ENCODE peak calls at places on chromosome 20, in four cellular contexts. Z is heart left ventricle, S is choroid plexus epithelial cell, Q is renal cortical epithelial cell. J is an unnamed sample.

GRCh38 chr20:47992021-47992467 is 206.8 kb upstream of the SULF2 start:
- DNase-seq in Z (no peak), S (no peak), Q (no peak), J (no peak)

GRCh38 chr20:16803965-16804792 is 56.0 kb downstream of the OTOR start:
- DNase-seq in Z (peak; percentile 12), S (peak; percentile 71), Q (peak; percentile 18), J (peak; percentile 29)

GRCh38 chr20:2624190-2624589 is 28.2 kb upstream of the NOP56 start:
- DNase-seq in Z (no peak), S (no peak), Q (no peak), J (no peak)

GRCh38 chr20:44730441-44730840 is 15.2 kb upstream of the KCNK15 start:
- DNase-seq in Z (no peak), S (peak; percentile 81), Q (peak; percentile 99), J (peak; percentile 94)

GRCh38 chr20:53824779-53825178 is 231.1 kb upstream of the ZNF217 start:
- DNase-seq in Z (no peak), S (peak; percentile 20), Q (no peak), J (no peak)

GRCh38 chr20:25294459-25295385 is 46.8 kb downstream of the PYGB start:
- DNase-seq in Z (peak; percentile 64), S (peak; percentile 68), Q (no peak), J (no peak)

GRCh38 chr20:49635171-49635570 is 67.2 kb upstream of the PTGIS start:
- DNase-seq in Z (peak; percentile 41), S (no peak), Q (no peak), J (no peak)

GRCh38 chr20:47124235-47124717 is 229.6 kb downstream of the EYA2 start:
- DNase-seq in Z (peak; percentile 22), S (peak; percentile 50), Q (peak; percentile 38), J (peak; percentile 61)

GRCh38 chr20:44271915-44272663 is 25.0 kb downstream of the GDAP1L1 start:
- DNase-seq in Z (no peak), S (no peak), Q (no peak), J (no peak)

GRCh38 chr20:36526521-36527011 is 14.8 kb upstream of the MYL9 start:
- DNase-seq in Z (no peak), S (no peak), Q (no peak), J (no peak)

GRCh38 chr20:63830821-63831593 is at the start of gene ZBTB46:
- DNase-seq in Z (peak; percentile 80), S (peak; percentile 64), Q (no peak), J (no peak)

GRCh38 chr20:33812673-33813462 is 1.7 kb downstream of the CHMP4B start:
- DNase-seq in Z (no peak), S (peak; percentile 22), Q (peak; percentile 28), J (peak; percentile 32)

GRCh38 chr20:19451591-19452295 is 239.3 kb downstream of the SLC24A3 start:
- DNase-seq in Z (no peak), S (no peak), Q (no peak), J (no peak)

GRCh38 chr20:35302421-35303335 is 10.5 kb upstream of the FAM83C start:
- DNase-seq in Z (no peak), S (peak; percentile 40), Q (no peak), J (peak; percentile 78)

GRCh38 chr20:45008521-45009049 is 42.3 kb downstream of the STK4 start:
- DNase-seq in Z (no peak), S (peak; percentile 50), Q (no peak), J (no peak)

GRCh38 chr20:56636701-56637100 is 7.6 kb downstream of the TFAP2C start:
- DNase-seq in Z (no peak), S (peak; percentile 43), Q (no peak), J (peak; percentile 45)

GRCh38 chr20:11436113-11436890 is 481.4 kb upstream of the BTBD3 start:
- DNase-seq in Z (no peak), S (no peak), Q (no peak), J (no peak)

GRCh38 chr20:22796465-22797077 is 212.2 kb upstream of the FOXA2 start:
- DNase-seq in Z (no peak), S (peak; percentile 80), Q (peak; percentile 59), J (no peak)

GRCh38 chr20:46174469-46175126 is 56.5 kb downstream of the CD40 start:
- DNase-seq in Z (peak; percentile 58), S (peak; percentile 66), Q (peak; percentile 17), J (peak; percentile 28)

GRCh38 chr20:25538838-25539665 is 46.3 kb downstream of the NINL start:
- DNase-seq in Z (no peak), S (no peak), Q (no peak), J (no peak)

GRCh38 chr20:37042986-37043972 is 52.5 kb downstream of the RBL1 start:
- DNase-seq in Z (no peak), S (no peak), Q (no peak), J (no peak)

J was measured in bronchial epithelial cell.